ENCODE peak calls at places on chromosomes 12 and 14, in seven cellular contexts. I, J, H, X, K, S and V are unnamed samples.

GRCh38 chr14:75182820-75183219 is 6.4 kb upstream of the TMED10 start:
- DNase-seq in I (no peak), J (no peak), H (no peak), X (peak; percentile 50), K (no peak), S (no peak), V (no peak)

GRCh38 chr12:14408208-14408607 is 42.7 kb downstream of the ATF7IP start:
- DNase-seq in I (peak; percentile 34), J (no peak), H (no peak), X (no peak), K (no peak), S (peak; percentile 13), V (no peak)

GRCh38 chr12:108635201-108635996 is 1.7 kb upstream of the SELPLG start:
- DNase-seq in I (no peak), J (peak; percentile 99), H (peak; percentile 56), X (no peak), K (no peak), S (no peak), V (peak; percentile 57)

GRCh38 chr14:68510201-68510600 is 282.7 kb downstream of the ZFP36L1 start:
- DNase-seq in I (no peak), J (no peak), H (no peak), X (no peak), K (no peak), S (peak; percentile 81), V (no peak)

GRCh38 chr14:58428011-58428807 is 690 bp downstream of the KIAA0586 start:
- DNase-seq in I (peak; percentile 29), J (no peak), H (no peak), X (peak; percentile 56), K (no peak), S (peak; percentile 35), V (no peak)

GRCh38 chr12:88298761-88299242 is 156.7 kb downstream of the TMTC3 start:
- DNase-seq in I (no peak), J (peak; percentile 31), H (no peak), X (no peak), K (no peak), S (no peak), V (no peak)

GRCh38 chr12:42819801-42820200 is 230.3 kb upstream of the PRICKLE1 start:
- DNase-seq in I (no peak), J (no peak), H (no peak), X (no peak), K (no peak), S (no peak), V (no peak)

GRCh38 chr14:24297190-24297964 is 2.2 kb downstream of the DHRS1 start:
- DNase-seq in I (peak; percentile 32), J (no peak), H (no peak), X (peak; percentile 87), K (no peak), S (peak; percentile 43), V (no peak)

GRCh38 chr12:1590083-1590979 is 4.0 kb downstream of the FBXL14 start:
- DNase-seq in I (no peak), J (no peak), H (no peak), X (no peak), K (no peak), S (no peak), V (no peak)

GRCh38 chr12:46455648-46456352 is 83.2 kb upstream of the SLC38A2 start:
- DNase-seq in I (no peak), J (no peak), H (no peak), X (peak; percentile 77), K (no peak), S (no peak), V (no peak)

GRCh38 chr12:77847060-77847541 is 16.4 kb downstream of the NAV3 start:
- DNase-seq in I (no peak), J (peak; percentile 75), H (peak; percentile 10), X (no peak), K (no peak), S (no peak), V (peak; percentile 5)

GRCh38 chr14:26199096-26199495 is 398.7 kb downstream of the NOVA1 start:
- DNase-seq in I (no peak), J (no peak), H (no peak), X (no peak), K (no peak), S (no peak), V (no peak)

GRCh38 chr14:75982724-75983358 is 1.0 kb upstream of the TGFB3 start:
- DNase-seq in I (peak; percentile 59), J (no peak), H (no peak), X (no peak), K (no peak), S (no peak), V (no peak)

GRCh38 chr14:54133896-54134295 is 177.3 kb upstream of the BMP4 start:
- DNase-seq in I (no peak), J (no peak), H (no peak), X (peak; percentile 96), K (no peak), S (no peak), V (no peak)

GRCh38 chr14:72451081-72451972 is 442.6 kb downstream of the DPF3 start:
- DNase-seq in I (no peak), J (peak; percentile 84), H (no peak), X (no peak), K (no peak), S (no peak), V (no peak)

GRCh38 chr14:78959674-78960264 is 789.6 kb downstream of the NRXN3 start:
- DNase-seq in I (peak; percentile 36), J (no peak), H (peak; percentile 22), X (peak; percentile 49), K (peak; percentile 34), S (peak; percentile 65), V (peak; percentile 27)

GRCh38 chr12:108856428-108857157 is 790 bp downstream of the SSH1 start:
- DNase-seq in I (no peak), J (no peak), H (no peak), X (peak; percentile 25), K (no peak), S (peak; percentile 51), V (no peak)

GRCh38 chr12:132196038-132196872 is 52.0 kb downstream of the NOC4L start:
- DNase-seq in I (no peak), J (no peak), H (no peak), X (no peak), K (no peak), S (no peak), V (no peak)

GRCh38 chr12:6199531-6200265 is 502 bp upstream of the CD9 start:
- DNase-seq in I (no peak), J (no peak), H (no peak), X (no peak), K (no peak), S (no peak), V (no peak)

GRCh38 chr12:52581481-52581880 is 7.8 kb upstream of the KRT74 start:
- DNase-seq in I (no peak), J (no peak), H (no peak), X (no peak), K (no peak), S (no peak), V (no peak)

GRCh38 chr12:108532061-108532848 is 17.2 kb downstream of the FICD start:
- DNase-seq in I (peak; percentile 77), J (no peak), H (no peak), X (no peak), K (no peak), S (no peak), V (no peak)

GRCh38 chr12:127052491-127053232 is 1214.3 kb upstream of the TMEM132C start:
- DNase-seq in I (no peak), J (no peak), H (no peak), X (no peak), K (no peak), S (no peak), V (no peak)

DNA sequence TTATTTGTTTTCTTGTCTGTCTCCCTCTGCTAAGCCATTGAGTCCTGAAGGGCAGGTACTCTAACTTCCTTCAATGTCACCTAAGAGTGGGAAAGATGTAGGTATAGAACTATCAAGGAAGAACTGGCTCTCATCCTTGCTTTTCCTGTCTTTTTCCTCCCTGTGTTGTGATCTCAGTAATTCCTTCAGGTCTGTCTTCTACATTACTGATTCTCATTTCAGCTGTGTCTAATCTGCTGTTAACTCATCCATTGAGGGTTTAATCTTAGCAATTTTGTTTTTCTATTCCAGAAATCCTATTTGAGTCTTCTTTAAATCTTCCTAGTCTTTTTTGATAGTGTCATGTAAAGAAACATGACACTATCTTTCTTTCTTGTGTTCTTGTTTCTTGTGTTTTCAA is 124.5 kb upstream of the PLXNC1 start:
- DNase-seq in I (no peak), J (no peak), H (no peak), X (no peak), K (no peak), S (no peak), V (no peak)
- TF ChIP-seq TAF1 in I (no peak), J (no peak), H (no peak), X (no peak), K (no peak), S (no peak), V (no peak)

GRCh38 chr14:70776197-70776596 is 33.1 kb downstream of the MAP3K9 start:
- DNase-seq in I (no peak), J (peak; percentile 41), H (peak; percentile 50), X (no peak), K (no peak), S (no peak), V (peak; percentile 38)
- TF ChIP-seq POLR2AphosphoS5 in I (no peak), J (no peak), H (no peak), X (no peak), K (no peak), S (no peak), V (no peak)

DNA sequence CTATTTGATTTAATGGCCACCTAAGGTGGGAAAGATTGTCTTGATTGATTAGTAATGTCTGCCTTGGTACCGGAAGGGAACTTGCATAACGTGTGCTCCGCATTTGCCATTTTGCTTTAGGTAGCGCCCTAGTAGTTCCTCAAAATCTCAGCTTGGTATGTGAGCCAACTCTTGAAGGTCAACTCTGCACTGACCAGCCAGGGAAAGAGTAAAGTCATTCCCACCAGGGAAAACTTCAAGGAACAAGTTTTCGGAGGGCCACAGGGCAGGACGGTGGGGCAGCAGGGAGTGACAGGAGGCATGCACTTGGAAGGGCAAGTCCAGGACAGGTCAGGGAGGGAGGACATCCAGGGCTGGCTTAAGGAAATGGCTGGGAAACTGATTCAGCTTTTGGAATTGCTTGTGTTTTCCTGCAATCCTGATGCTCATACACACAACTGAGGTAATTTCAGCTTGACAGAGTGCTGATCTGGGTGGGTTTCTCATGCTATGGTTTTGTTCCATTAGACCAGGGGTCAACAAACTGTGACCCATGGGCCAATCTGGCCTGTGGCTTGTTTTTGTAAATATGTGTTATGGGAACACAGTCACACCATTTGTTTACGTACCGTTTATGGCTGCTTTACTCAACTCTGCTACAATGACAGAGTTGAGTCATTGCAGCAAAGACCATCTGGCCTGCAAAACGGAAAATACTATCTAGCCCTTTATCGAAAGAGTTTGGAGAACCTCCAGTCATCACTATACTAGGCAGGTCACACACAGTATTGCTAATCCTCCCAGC is 184.5 kb downstream of the RBM19 start:
- DNase-seq in I (no peak), J (no peak), H (no peak), X (peak; percentile 30), K (no peak), S (no peak), V (no peak)
- TF ChIP-seq TAF1 in I (no peak), J (no peak), H (no peak), X (peak; percentile 43), K (no peak), S (no peak), V (no peak)

DNA sequence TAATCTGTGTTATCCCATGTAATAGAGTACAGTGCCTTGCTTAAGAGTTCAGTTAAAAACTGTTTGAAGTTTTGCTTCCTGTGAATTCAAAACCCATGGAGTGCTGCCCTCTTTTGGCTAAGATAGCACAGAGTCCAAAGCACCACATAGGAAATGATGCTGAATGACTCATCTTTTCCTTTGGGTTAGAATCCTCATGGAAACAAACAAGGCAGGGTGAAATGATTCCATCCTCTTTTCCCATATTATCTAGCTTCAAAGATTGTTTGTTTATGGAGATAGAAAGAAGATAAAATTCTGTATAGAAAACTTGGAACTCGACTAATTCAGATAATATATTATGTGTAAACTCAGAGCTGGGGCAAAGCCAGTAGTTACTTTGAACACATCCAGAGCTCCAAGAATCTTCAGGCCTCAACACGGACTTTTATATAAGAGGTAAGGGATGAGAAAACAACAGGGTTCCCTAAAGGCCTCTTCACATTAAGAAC is 87.4 kb downstream of the OTOGL start:
- DNase-seq in I (peak; percentile 47), J (peak; percentile 26), H (no peak), X (peak; percentile 82), K (no peak), S (peak; percentile 30), V (no peak)
- TF ChIP-seq POLR2AphosphoS5 in I (no peak), J (no peak), H (no peak), X (no peak), K (no peak), S (no peak), V (no peak)